ENCODE peak calls at places on chromosomes 16 and 17, in eight cellular contexts. A is fibroblast of lung, Z is mammary epithelial cell, H is PC-9, J is GM23248, B is PC-3, U is neural progenitor cell, M is HCT116. P is an unnamed sample.

GRCh38 chr16:1201444-1201843 is 23.6 kb downstream of the TPSG1 start:
- DNase-seq in A (no peak), Z (no peak), H (no peak), J (no peak), B (no peak), U (no peak), M (no peak), P (no peak)

GRCh38 chr16:88599092-88599733 is 29.0 kb downstream of the ZC3H18 start:
- DNase-seq in A (no peak), Z (no peak), H (no peak), J (no peak), B (no peak), U (no peak), M (no peak), P (no peak)

GRCh38 chr17:81406117-81406953 is 11.1 kb downstream of the BAHCC1 start:
- DNase-seq in A (no peak), Z (no peak), H (no peak), J (no peak), B (no peak), U (no peak), M (no peak), P (no peak)

GRCh38 chr17:79836952-79837887 is 2.0 kb downstream of the CBX4 start:
- DNase-seq in A (peak), Z (peak), H (peak), J (peak), B (peak), U (peak), M (peak), P (peak)

GRCh38 chr16:11557811-11558210 is 28.9 kb downstream of the LITAF start:
- DNase-seq in A (no peak), Z (no peak), H (no peak), J (no peak), B (no peak), U (no peak), M (no peak), P (no peak)

GRCh38 chr16:5354645-5355044 is 257.1 kb upstream of the EEF2KMT start:
- DNase-seq in A (no peak), Z (no peak), H (no peak), J (no peak), B (no peak), U (no peak), M (no peak), P (no peak)

GRCh38 chr17:70072900-70073299 is 2.1 kb upstream of the KCNJ16 start:
- DNase-seq in A (no peak), Z (no peak), H (no peak), J (no peak), B (no peak), U (no peak), M (no peak), P (no peak)

GRCh38 chr17:36036240-36036639 is 18.5 kb upstream of the CCL23 start:
- DNase-seq in A (no peak), Z (no peak), H (no peak), J (no peak), B (no peak), U (no peak), M (no peak), P (no peak)

GRCh38 chr16:58665200-58665599 is 19.4 kb downstream of the SLC38A7 start:
- DNase-seq in A (no peak), Z (no peak), H (no peak), J (no peak), B (no peak), U (peak), M (no peak), P (no peak)

GRCh38 chr16:27748868-27749546 is 199.1 kb downstream of the KATNIP start:
- DNase-seq in A (peak), Z (peak), H (peak), J (peak), B (peak), U (peak), M (peak), P (peak)

GRCh38 chr16:53091508-53092211 is 36.9 kb downstream of the CHD9 start:
- DNase-seq in A (peak), Z (peak), H (no peak), J (peak), B (no peak), U (peak), M (no peak), P (peak)

GRCh38 chr17:82914375-82914774 is 74.6 kb upstream of the ZNF750 start:
- DNase-seq in A (no peak), Z (no peak), H (no peak), J (peak), B (peak), U (no peak), M (no peak), P (no peak)

GRCh38 chr16:11412965-11413887 is 68.0 kb downstream of the RMI2 start:
- DNase-seq in A (no peak), Z (no peak), H (no peak), J (no peak), B (no peak), U (no peak), M (no peak), P (no peak)

GRCh38 chr16:70691223-70692129 is 5.6 kb upstream of the MTSS2 start:
- DNase-seq in A (peak), Z (no peak), H (no peak), J (peak), B (no peak), U (peak), M (no peak), P (peak)

GRCh38 chr16:86611517-86611840 is 33.1 kb downstream of the FOXL1 start:
- DNase-seq in A (peak), Z (no peak), H (no peak), J (peak), B (no peak), U (no peak), M (no peak), P (no peak)

GRCh38 chr16:14106961-14107360 is 35.8 kb downstream of the MRTFB start:
- DNase-seq in A (no peak), Z (no peak), H (no peak), J (no peak), B (no peak), U (no peak), M (no peak), P (no peak)

GRCh38 chr16:30721606-30722005 is 22.6 kb downstream of the SRCAP start:
- DNase-seq in A (no peak), Z (no peak), H (peak), J (peak), B (peak), U (no peak), M (no peak), P (no peak)

GRCh38 chr17:15456972-15457722 is 10.3 kb downstream of the CDRT4 start:
- DNase-seq in A (peak), Z (no peak), H (no peak), J (peak), B (peak), U (no peak), M (no peak), P (peak)

GRCh38 chr17:80947200-80947940 is 44.3 kb upstream of the CHMP6 start:
- DNase-seq in A (no peak), Z (no peak), H (no peak), J (no peak), B (no peak), U (no peak), M (no peak), P (no peak)

GRCh38 chr17:19773534-19773933 is 25.4 kb upstream of the ALDH3A1 start:
- DNase-seq in A (no peak), Z (no peak), H (no peak), J (no peak), B (no peak), U (no peak), M (no peak), P (no peak)

GRCh38 chr17:38598536-38598935 is 7.2 kb downstream of the SRCIN1 start:
- DNase-seq in A (peak), Z (peak), H (peak), J (peak), B (peak), U (peak), M (peak), P (peak)

GRCh38 chr16:80233097-80233835 is 307.5 kb upstream of the DYNLRB2 start:
- DNase-seq in A (no peak), Z (no peak), H (no peak), J (no peak), B (no peak), U (no peak), M (no peak), P (no peak)

GRCh38 chr16:35931722-35932121 is 2472.3 kb downstream of the TP53TG3F start:
- DNase-seq in A (no peak), Z (no peak), H (no peak), J (no peak), B (no peak), U (no peak), M (no peak), P (no peak)

GRCh38 chr17:50640701-50641338 is 6.1 kb downstream of the ABCC3 start:
- DNase-seq in A (peak), Z (no peak), H (peak), J (peak), B (peak), U (no peak), M (no peak), P (no peak)
- H3K4me3 ChIP-seq in A (no peak), Z (no peak), H (no peak), J (no peak), B (no peak), U (no peak), M (no peak), P (no peak)

DNA sequence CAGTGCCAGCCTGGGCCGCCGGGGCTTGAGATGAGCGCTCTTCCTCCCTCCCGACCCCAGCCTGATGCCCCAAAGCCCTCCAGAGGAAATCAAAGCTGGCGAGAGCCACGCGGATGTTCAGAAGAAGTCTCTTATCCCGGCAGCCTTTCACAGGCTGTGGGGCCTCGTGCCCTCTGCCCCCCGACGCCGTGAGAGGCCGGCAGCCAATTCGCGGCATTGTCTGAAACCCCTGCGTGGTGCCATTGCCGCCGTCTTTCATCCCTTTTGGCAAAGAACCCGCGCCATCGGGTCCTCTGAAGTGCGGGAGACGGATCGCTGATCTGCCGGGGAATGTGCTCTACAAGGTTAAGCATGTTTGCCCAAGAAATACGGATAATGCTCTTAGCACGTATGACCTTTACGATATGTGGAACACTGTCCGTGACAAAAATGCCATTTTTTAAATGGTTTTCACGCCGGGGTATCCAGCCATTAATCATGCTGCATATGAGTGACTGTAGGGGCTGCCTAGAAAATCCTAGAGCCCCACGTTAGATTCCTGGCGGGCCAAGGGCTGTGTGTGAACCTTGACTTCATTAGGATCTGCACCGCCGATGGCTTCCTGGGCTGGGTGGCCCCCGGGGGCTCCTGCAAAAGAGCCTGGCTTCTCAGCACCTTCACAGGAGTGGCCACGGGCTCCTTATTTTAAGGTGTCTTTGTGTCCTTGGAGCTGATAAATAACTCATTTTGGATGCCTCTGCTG is 165.2 kb upstream of the TNRC6C start:
- DNase-seq in A (no peak), Z (no peak), H (no peak), J (no peak), B (no peak), U (peak), M (no peak), P (no peak)
- TF ChIP-seq EZH2 in A (no peak), Z (no peak), H (no peak), J (no peak), B (no peak), U (no peak), M (no peak), P (no peak)

GRCh38 chr16:84631882-84632281 is 14.0 kb upstream of the COTL1 start:
- DNase-seq in A (no peak), Z (no peak), H (no peak), J (no peak), B (no peak), U (no peak), M (no peak), P (no peak)

GRCh38 chr16:84630446-84631152 is 12.7 kb upstream of the COTL1 start:
- DNase-seq in A (no peak), Z (no peak), H (no peak), J (no peak), B (no peak), U (no peak), M (no peak), P (no peak)

GRCh38 chr16:84635702-84636101 is 12.6 kb upstream of the KLHL36 start:
- DNase-seq in A (no peak), Z (no peak), H (no peak), J (no peak), B (no peak), U (no peak), M (no peak), P (no peak)

GRCh38 chr16:84631153-84631466 is 13.2 kb upstream of the COTL1 start:
- DNase-seq in A (no peak), Z (no peak), H (no peak), J (no peak), B (no peak), U (no peak), M (no peak), P (no peak)

GRCh38 chr16:84633622-84634021 is 14.7 kb upstream of the KLHL36 start:
- DNase-seq in A (no peak), Z (no peak), H (no peak), J (no peak), B (no peak), U (no peak), M (no peak), P (no peak)
- H3K4me3 ChIP-seq in A (no peak), Z (no peak), H (no peak), J (no peak), B (no peak), U (no peak), M (no peak), P (no peak)

GRCh38 chr16:3515897-3516296 is 15.1 kb downstream of the CLUAP1 start:
- DNase-seq in A (no peak), Z (no peak), H (no peak), J (no peak), B (no peak), U (no peak), M (no peak), P (no peak)

GRCh38 chr16:3518292-3518982 is 17.6 kb downstream of the CLUAP1 start:
- DNase-seq in A (no peak), Z (no peak), H (no peak), J (no peak), B (no peak), U (no peak), M (no peak), P (no peak)

GRCh38 chr16:3511286-3512180 is 10.7 kb downstream of the CLUAP1 start:
- DNase-seq in A (no peak), Z (no peak), H (no peak), J (no peak), B (no peak), U (no peak), M (no peak), P (no peak)

GRCh38 chr16:3513892-3514600 is 13.2 kb downstream of the CLUAP1 start:
- DNase-seq in A (no peak), Z (peak), H (peak), J (no peak), B (no peak), U (no peak), M (no peak), P (no peak)

DNA sequence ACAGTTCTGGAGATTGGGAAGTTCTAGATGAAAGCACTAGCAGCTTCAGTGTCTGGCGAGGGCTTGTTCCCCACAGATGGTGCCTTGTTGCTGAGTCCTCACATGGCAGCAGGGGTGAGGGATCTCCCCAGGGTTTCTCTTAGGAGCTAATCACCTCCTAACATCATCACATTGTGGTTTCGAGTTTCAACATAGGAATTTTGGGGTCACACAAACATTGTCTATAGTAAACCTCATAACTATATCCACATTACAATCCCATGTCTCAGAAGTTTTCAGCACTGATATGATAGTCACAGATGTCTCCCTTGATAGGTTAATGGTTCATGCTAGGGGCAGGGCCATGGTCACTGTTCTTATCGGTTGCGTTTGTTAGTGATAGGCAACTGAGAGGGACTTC is 13.8 kb downstream of the CLUAP1 start:
- DNase-seq in A (peak), Z (peak), H (peak), J (peak), B (no peak), U (no peak), M (no peak), P (no peak)
- TF ChIP-seq EZH2 in A (no peak), Z (no peak), H (no peak), J (no peak), B (no peak), U (no peak), M (no peak), P (no peak)

DNA sequence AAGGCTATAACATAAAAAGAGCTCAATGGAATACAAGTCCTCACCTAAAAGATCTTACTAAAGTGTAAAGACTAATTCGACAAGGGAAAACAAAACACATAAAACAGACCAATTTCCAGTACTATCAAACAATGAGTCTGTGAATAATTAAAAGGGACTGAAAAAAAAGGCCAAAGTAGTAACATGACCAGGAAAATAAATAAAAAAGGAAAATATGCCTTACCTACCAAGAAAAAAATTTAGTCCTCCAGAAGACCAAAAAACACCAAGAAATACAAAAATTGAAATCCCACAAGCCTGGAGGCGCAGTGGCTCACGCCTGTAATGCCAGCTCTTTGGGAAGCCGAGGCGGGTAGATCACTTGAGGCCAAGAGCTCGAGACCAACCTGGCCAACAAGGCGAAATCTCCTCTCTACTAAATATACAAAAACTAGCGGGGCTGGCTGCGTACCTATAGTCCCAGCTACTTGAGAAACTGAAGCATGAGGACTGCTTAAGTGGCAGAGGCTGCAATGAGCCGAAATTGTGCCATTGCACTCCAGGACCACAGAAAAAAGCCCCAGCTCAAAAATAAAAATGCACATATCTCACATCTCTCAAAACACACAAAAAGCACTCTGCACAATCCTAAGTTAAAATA is 60.8 kb downstream of the TEX14 start:
- DNase-seq in A (no peak), Z (peak), H (no peak), J (peak), B (no peak), U (peak), M (peak), P (peak)
- H3K4me3 ChIP-seq in A (peak), Z (no peak), H (no peak), J (peak), B (peak), U (no peak), M (no peak), P (no peak)

DNA sequence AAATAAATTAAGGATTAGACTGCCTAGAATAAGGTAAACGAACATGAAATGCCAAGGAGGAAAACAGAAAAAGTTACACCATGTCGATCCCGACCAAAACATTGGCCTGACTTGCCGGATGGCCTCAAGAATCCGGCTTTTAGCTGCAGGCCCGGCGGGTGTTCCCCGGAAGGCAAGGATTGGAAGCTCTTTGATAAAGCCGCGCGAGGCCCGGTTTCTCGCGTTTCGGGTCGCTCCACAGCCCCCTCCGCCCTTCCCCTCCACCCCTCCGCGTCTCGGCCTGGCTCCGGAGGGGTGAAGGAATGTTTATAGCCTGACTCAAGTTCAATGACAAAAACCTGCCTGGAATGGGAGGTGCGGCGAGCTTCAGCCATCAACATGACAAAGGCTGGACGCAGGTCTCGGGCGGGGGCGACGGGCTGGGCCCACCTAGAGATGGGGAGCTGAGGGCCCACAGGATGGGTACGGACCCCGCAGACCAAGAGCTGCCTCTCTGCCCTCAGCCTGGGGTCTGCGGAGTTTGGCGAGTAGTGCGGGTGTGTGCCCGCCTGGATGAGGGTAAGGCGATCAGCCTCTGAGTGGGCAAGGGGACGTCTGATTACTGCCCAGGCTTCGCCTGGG is 2.6 kb downstream of the PRAC1 start:
- DNase-seq in A (peak), Z (no peak), H (no peak), J (no peak), B (peak), U (peak), M (no peak), P (no peak)
- TF ChIP-seq EZH2 in A (no peak), Z (no peak), H (no peak), J (peak), B (no peak), U (peak), M (no peak), P (no peak)

GRCh38 chr17:32488177-32488542 is 1.4 kb downstream of the CDK5R1 start:
- DNase-seq in A (no peak), Z (no peak), H (no peak), J (no peak), B (no peak), U (no peak), M (no peak), P (no peak)

GRCh38 chr17:32488604-32489180 is 1.9 kb downstream of the CDK5R1 start:
- DNase-seq in A (no peak), Z (no peak), H (no peak), J (no peak), B (no peak), U (no peak), M (no peak), P (no peak)

GRCh38 chr17:32487460-32488176 is 825 bp downstream of the CDK5R1 start:
- DNase-seq in A (peak), Z (no peak), H (no peak), J (peak), B (no peak), U (peak), M (no peak), P (peak)

GRCh38 chr17:32490101-32490482 is 3.3 kb downstream of the CDK5R1 start:
- DNase-seq in A (no peak), Z (no peak), H (no peak), J (no peak), B (no peak), U (no peak), M (no peak), P (no peak)

GRCh38 chr17:32489320-32490100 is 2.7 kb downstream of the CDK5R1 start:
- DNase-seq in A (no peak), Z (no peak), H (no peak), J (no peak), B (no peak), U (no peak), M (no peak), P (no peak)
- H3K4me3 ChIP-seq in A (no peak), Z (no peak), H (no peak), J (no peak), B (no peak), U (no peak), M (no peak), P (no peak)

GRCh38 chr16:73056383-73056782 is 8.5 kb upstream of the ZFHX3 start:
- DNase-seq in A (no peak), Z (no peak), H (no peak), J (no peak), B (no peak), U (no peak), M (no peak), P (peak)
- TF ChIP-seq EZH2 in A (no peak), Z (no peak), H (no peak), J (no peak), B (no peak), U (no peak), M (no peak), P (no peak)

GRCh38 chr16:67645397-67646121 is 615 bp downstream of the CARMIL2 start:
- DNase-seq in A (no peak), Z (no peak), H (no peak), J (no peak), B (no peak), U (no peak), M (no peak), P (no peak)
- H3K4me3 ChIP-seq in A (no peak), Z (no peak), H (no peak), J (no peak), B (no peak), U (peak), M (no peak), P (no peak)

GRCh38 chr17:34579017-34579946 is at the start of gene TMEM132E:
- DNase-seq in A (peak), Z (peak), H (no peak), J (peak), B (no peak), U (peak), M (no peak), P (peak)
- TF ChIP-seq EZH2 in A (peak), Z (peak), H (no peak), J (no peak), B (no peak), U (peak), M (no peak), P (peak)